ENCODE peak calls at places on chromosomes 1 and 21, in eight cellular contexts. One of them, this sample, is unnamed.

GRCh38 chr1:84715620-84716019 is 25.4 kb upstream of the SSX2IP start:
- DNase-seq in HFFc6: no peak
- DNase-seq in keratinocyte: no peak
- DNase-seq in fibroblast of pulmonary artery: no peak
- DNase-seq in Peyer's patch: no peak
- DNase-seq in RWPE2: no peak
- DNase-seq in neural crest cell: no peak
- DNase-seq in astrocyte of the spinal cord: no peak
- DNase-seq in this sample: no peak

GRCh38 chr21:42221581-42222345 is 2.8 kb downstream of the ABCG1 start:
- DNase-seq in HFFc6: no peak
- DNase-seq in keratinocyte: no peak
- DNase-seq in fibroblast of pulmonary artery: peak
- DNase-seq in Peyer's patch: no peak
- DNase-seq in RWPE2: peak
- DNase-seq in neural crest cell: no peak
- DNase-seq in astrocyte of the spinal cord: peak
- DNase-seq in this sample: no peak

GRCh38 chr1:3651011-3651938 is 1.0 kb upstream of the TP73 start:
- DNase-seq in HFFc6: no peak
- DNase-seq in keratinocyte: no peak
- DNase-seq in fibroblast of pulmonary artery: no peak
- DNase-seq in Peyer's patch: no peak
- DNase-seq in RWPE2: peak
- DNase-seq in neural crest cell: no peak
- DNase-seq in astrocyte of the spinal cord: peak
- DNase-seq in this sample: no peak

GRCh38 chr1:211625040-211625439 is 46.1 kb upstream of the SLC30A1 start:
- DNase-seq in HFFc6: peak
- DNase-seq in keratinocyte: no peak
- DNase-seq in fibroblast of pulmonary artery: peak
- DNase-seq in Peyer's patch: peak
- DNase-seq in RWPE2: no peak
- DNase-seq in neural crest cell: no peak
- DNase-seq in astrocyte of the spinal cord: peak
- DNase-seq in this sample: no peak

GRCh38 chr1:107536266-107536665 is 395.4 kb downstream of the NTNG1 start:
- DNase-seq in HFFc6: no peak
- DNase-seq in keratinocyte: no peak
- DNase-seq in fibroblast of pulmonary artery: no peak
- DNase-seq in Peyer's patch: no peak
- DNase-seq in RWPE2: no peak
- DNase-seq in neural crest cell: no peak
- DNase-seq in astrocyte of the spinal cord: peak
- DNase-seq in this sample: no peak

GRCh38 chr1:66596191-66596590 is 62.2 kb downstream of the SGIP1 start:
- DNase-seq in HFFc6: no peak
- DNase-seq in keratinocyte: no peak
- DNase-seq in fibroblast of pulmonary artery: no peak
- DNase-seq in Peyer's patch: no peak
- DNase-seq in RWPE2: no peak
- DNase-seq in neural crest cell: no peak
- DNase-seq in astrocyte of the spinal cord: no peak
- DNase-seq in this sample: no peak

GRCh38 chr1:165605246-165605645 is 25.8 kb upstream of the MGST3 start:
- DNase-seq in HFFc6: no peak
- DNase-seq in keratinocyte: no peak
- DNase-seq in fibroblast of pulmonary artery: no peak
- DNase-seq in Peyer's patch: no peak
- DNase-seq in RWPE2: no peak
- DNase-seq in neural crest cell: no peak
- DNase-seq in astrocyte of the spinal cord: no peak
- DNase-seq in this sample: no peak

GRCh38 chr1:94925561-94926364 is 1.1 kb downstream of the CNN3 start:
- DNase-seq in HFFc6: peak
- DNase-seq in keratinocyte: no peak
- DNase-seq in fibroblast of pulmonary artery: peak
- DNase-seq in Peyer's patch: peak
- DNase-seq in RWPE2: peak
- DNase-seq in neural crest cell: peak
- DNase-seq in astrocyte of the spinal cord: peak
- DNase-seq in this sample: peak

GRCh38 chr1:93623436-93623835 is 58.2 kb downstream of the BCAR3 start:
- DNase-seq in HFFc6: peak
- DNase-seq in keratinocyte: no peak
- DNase-seq in fibroblast of pulmonary artery: no peak
- DNase-seq in Peyer's patch: no peak
- DNase-seq in RWPE2: no peak
- DNase-seq in neural crest cell: no peak
- DNase-seq in astrocyte of the spinal cord: no peak
- DNase-seq in this sample: no peak

GRCh38 chr1:183604048-183604808 is 14.0 kb upstream of the NCF2 start:
- DNase-seq in HFFc6: peak
- DNase-seq in keratinocyte: no peak
- DNase-seq in fibroblast of pulmonary artery: peak
- DNase-seq in Peyer's patch: peak
- DNase-seq in RWPE2: no peak
- DNase-seq in neural crest cell: no peak
- DNase-seq in astrocyte of the spinal cord: peak
- DNase-seq in this sample: peak

GRCh38 chr1:207223162-207223561 is 98.3 kb upstream of the CD55 start:
- DNase-seq in HFFc6: no peak
- DNase-seq in keratinocyte: no peak
- DNase-seq in fibroblast of pulmonary artery: no peak
- DNase-seq in Peyer's patch: no peak
- DNase-seq in RWPE2: no peak
- DNase-seq in neural crest cell: no peak
- DNase-seq in astrocyte of the spinal cord: no peak
- DNase-seq in this sample: no peak

GRCh38 chr1:207221934-207222351 is 99.5 kb upstream of the CD55 start:
- DNase-seq in HFFc6: no peak
- DNase-seq in keratinocyte: peak
- DNase-seq in fibroblast of pulmonary artery: no peak
- DNase-seq in Peyer's patch: no peak
- DNase-seq in RWPE2: no peak
- DNase-seq in neural crest cell: no peak
- DNase-seq in astrocyte of the spinal cord: no peak
- DNase-seq in this sample: no peak

GRCh38 chr1:207217778-207218511 is 103.5 kb upstream of the CD55 start:
- DNase-seq in HFFc6: no peak
- DNase-seq in keratinocyte: no peak
- DNase-seq in fibroblast of pulmonary artery: no peak
- DNase-seq in Peyer's patch: no peak
- DNase-seq in RWPE2: no peak
- DNase-seq in neural crest cell: no peak
- DNase-seq in astrocyte of the spinal cord: no peak
- DNase-seq in this sample: no peak

GRCh38 chr1:207218512-207219352 is 102.7 kb upstream of the CD55 start:
- DNase-seq in HFFc6: no peak
- DNase-seq in keratinocyte: no peak
- DNase-seq in fibroblast of pulmonary artery: no peak
- DNase-seq in Peyer's patch: no peak
- DNase-seq in RWPE2: no peak
- DNase-seq in neural crest cell: no peak
- DNase-seq in astrocyte of the spinal cord: no peak
- DNase-seq in this sample: no peak

DNA sequence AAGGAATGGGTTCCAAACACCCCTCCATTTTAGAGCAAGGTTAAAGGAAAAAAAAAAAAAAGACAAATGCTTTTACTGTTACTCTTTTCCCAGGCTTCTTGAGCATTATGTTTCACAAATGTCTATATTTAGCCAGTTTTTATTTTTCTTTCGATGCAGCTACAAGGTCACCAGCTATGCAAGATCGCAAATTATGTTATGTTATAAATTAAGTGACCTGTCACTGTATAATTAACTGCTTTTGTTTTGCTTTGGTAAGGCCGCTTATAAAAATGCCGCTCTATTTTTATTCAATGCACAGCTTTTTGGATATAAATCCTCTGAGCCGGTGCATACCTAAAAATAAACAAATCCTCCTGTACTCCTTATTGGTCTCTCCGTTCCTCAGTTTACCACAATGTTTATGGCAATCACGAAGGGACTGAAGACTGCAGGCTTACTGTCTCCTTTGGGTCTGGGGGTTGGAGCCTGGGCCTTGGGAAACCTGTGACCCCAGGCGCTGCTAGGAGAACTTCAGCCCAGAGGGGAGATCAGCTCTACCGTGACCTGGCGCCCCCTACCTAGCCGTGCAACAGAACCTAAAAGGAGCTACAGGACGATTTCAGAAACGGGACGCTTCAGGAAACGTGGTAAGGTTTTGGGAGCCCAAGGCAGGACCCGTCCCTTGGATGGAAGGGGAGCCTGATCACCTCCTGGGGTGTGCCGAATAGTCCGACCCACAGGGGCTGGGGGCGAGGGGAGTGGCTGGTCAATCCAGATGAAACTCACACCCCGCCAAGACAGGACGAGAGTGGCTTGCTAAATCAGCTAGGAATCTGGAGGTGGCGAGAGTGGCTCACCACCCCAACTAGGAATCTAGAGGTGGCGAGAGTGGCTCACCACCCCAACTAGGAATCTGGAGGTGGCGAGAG is 101.2 kb upstream of the CD55 start:
- DNase-seq in HFFc6: no peak
- DNase-seq in keratinocyte: no peak
- DNase-seq in fibroblast of pulmonary artery: no peak
- DNase-seq in Peyer's patch: no peak
- DNase-seq in RWPE2: no peak
- DNase-seq in neural crest cell: no peak
- DNase-seq in astrocyte of the spinal cord: no peak
- DNase-seq in this sample: no peak
- TF ChIP-seq CTCF in HFFc6: no peak
- TF ChIP-seq CTCF in keratinocyte: no peak
- TF ChIP-seq CTCF in fibroblast of pulmonary artery: no peak
- TF ChIP-seq CTCF in Peyer's patch: no peak
- TF ChIP-seq CTCF in RWPE2: no peak
- TF ChIP-seq CTCF in neural crest cell: no peak
- TF ChIP-seq CTCF in astrocyte of the spinal cord: no peak
- TF ChIP-seq CTCF in this sample: no peak

GRCh38 chr1:7902478-7903084 is 38.1 kb downstream of the TNFRSF9 start:
- DNase-seq in HFFc6: peak
- DNase-seq in keratinocyte: no peak
- DNase-seq in fibroblast of pulmonary artery: peak
- DNase-seq in Peyer's patch: peak
- DNase-seq in RWPE2: no peak
- DNase-seq in neural crest cell: peak
- DNase-seq in astrocyte of the spinal cord: peak
- DNase-seq in this sample: peak
- TF ChIP-seq CTCF in HFFc6: peak
- TF ChIP-seq CTCF in keratinocyte: peak
- TF ChIP-seq CTCF in fibroblast of pulmonary artery: peak
- TF ChIP-seq CTCF in Peyer's patch: peak
- TF ChIP-seq CTCF in RWPE2: peak
- TF ChIP-seq CTCF in neural crest cell: peak
- TF ChIP-seq CTCF in astrocyte of the spinal cord: peak
- TF ChIP-seq CTCF in this sample: peak

GRCh38 chr1:237386362-237387143 is 344.6 kb downstream of the RYR2 start:
- DNase-seq in HFFc6: peak
- DNase-seq in keratinocyte: no peak
- DNase-seq in fibroblast of pulmonary artery: peak
- DNase-seq in Peyer's patch: no peak
- DNase-seq in RWPE2: no peak
- DNase-seq in neural crest cell: no peak
- DNase-seq in astrocyte of the spinal cord: peak
- DNase-seq in this sample: peak
- TF ChIP-seq CTCF in HFFc6: peak
- TF ChIP-seq CTCF in keratinocyte: peak
- TF ChIP-seq CTCF in fibroblast of pulmonary artery: peak
- TF ChIP-seq CTCF in Peyer's patch: no peak
- TF ChIP-seq CTCF in RWPE2: peak
- TF ChIP-seq CTCF in neural crest cell: peak
- TF ChIP-seq CTCF in astrocyte of the spinal cord: peak
- TF ChIP-seq CTCF in this sample: peak

GRCh38 chr1:23664837-23665795 is 26.5 kb upstream of the RPL11 start:
- DNase-seq in HFFc6: peak
- DNase-seq in keratinocyte: no peak
- DNase-seq in fibroblast of pulmonary artery: peak
- DNase-seq in Peyer's patch: no peak
- DNase-seq in RWPE2: no peak
- DNase-seq in neural crest cell: no peak
- DNase-seq in astrocyte of the spinal cord: peak
- DNase-seq in this sample: peak
- TF ChIP-seq CTCF in HFFc6: peak
- TF ChIP-seq CTCF in keratinocyte: peak
- TF ChIP-seq CTCF in fibroblast of pulmonary artery: peak
- TF ChIP-seq CTCF in Peyer's patch: no peak
- TF ChIP-seq CTCF in RWPE2: peak
- TF ChIP-seq CTCF in neural crest cell: peak
- TF ChIP-seq CTCF in astrocyte of the spinal cord: peak
- TF ChIP-seq CTCF in this sample: no peak

DNA sequence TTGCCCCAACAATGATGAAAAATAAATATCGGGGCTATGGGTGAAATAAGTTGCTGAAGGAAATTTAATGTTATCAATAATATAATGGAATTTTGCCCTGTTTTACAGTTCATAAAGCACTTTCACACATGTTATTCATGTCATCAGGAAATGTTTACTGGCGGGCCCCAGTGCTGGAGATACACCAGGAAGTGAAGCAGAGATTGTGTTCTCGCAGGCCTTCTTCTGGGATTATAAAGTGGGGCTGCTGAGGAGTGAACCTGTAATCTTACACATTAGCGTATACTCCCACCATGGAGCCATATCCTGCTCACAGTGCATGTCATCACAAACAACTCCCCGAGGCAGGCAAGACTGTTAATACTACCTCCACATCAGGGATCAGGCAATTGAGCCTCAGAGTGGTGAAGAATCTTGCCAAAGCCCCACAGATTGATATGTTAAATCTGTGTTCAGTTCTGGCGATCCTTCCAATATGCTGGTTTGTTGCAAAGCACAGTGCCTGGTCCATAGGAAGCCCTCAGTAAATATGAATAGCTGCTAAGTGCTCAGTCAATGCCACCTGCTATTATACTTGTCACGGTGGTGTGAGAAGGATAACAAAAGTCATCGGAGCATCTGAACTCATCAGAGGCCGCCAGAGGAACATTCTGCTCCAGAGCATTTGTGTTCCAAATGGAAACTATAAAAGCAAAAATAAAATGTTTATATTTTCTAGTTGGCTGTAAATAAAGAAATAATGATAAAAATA is 104.4 kb upstream of the UBE2U start:
- DNase-seq in HFFc6: no peak
- DNase-seq in keratinocyte: no peak
- DNase-seq in fibroblast of pulmonary artery: peak
- DNase-seq in Peyer's patch: no peak
- DNase-seq in RWPE2: no peak
- DNase-seq in neural crest cell: no peak
- DNase-seq in astrocyte of the spinal cord: no peak
- DNase-seq in this sample: no peak
- TF ChIP-seq CTCF in HFFc6: no peak
- TF ChIP-seq CTCF in keratinocyte: no peak
- TF ChIP-seq CTCF in fibroblast of pulmonary artery: no peak
- TF ChIP-seq CTCF in Peyer's patch: no peak
- TF ChIP-seq CTCF in RWPE2: no peak
- TF ChIP-seq CTCF in neural crest cell: no peak
- TF ChIP-seq CTCF in astrocyte of the spinal cord: no peak
- TF ChIP-seq CTCF in this sample: no peak

GRCh38 chr1:235504494-235505222 is 406 bp upstream of the B3GALNT2 start:
- DNase-seq in HFFc6: peak
- DNase-seq in keratinocyte: peak
- DNase-seq in fibroblast of pulmonary artery: peak
- DNase-seq in Peyer's patch: peak
- DNase-seq in RWPE2: peak
- DNase-seq in neural crest cell: peak
- DNase-seq in astrocyte of the spinal cord: peak
- DNase-seq in this sample: peak
- TF ChIP-seq CTCF in HFFc6: peak
- TF ChIP-seq CTCF in keratinocyte: peak
- TF ChIP-seq CTCF in fibroblast of pulmonary artery: peak
- TF ChIP-seq CTCF in Peyer's patch: peak
- TF ChIP-seq CTCF in RWPE2: peak
- TF ChIP-seq CTCF in neural crest cell: peak
- TF ChIP-seq CTCF in astrocyte of the spinal cord: peak
- TF ChIP-seq CTCF in this sample: peak

This sample was measured in GM13976.